ENCODE peak calls at places on chromosomes 13 and 19, in six cellular contexts. One of them, this sample, is unnamed.

GRCh38 chr13:94120878-94121277 is 358.6 kb downstream of the DCT start:
- DNase-seq in K562: no peak
- DNase-seq in HCT116: no peak
- DNase-seq in HepG2: no peak
- DNase-seq in H1: no peak
- DNase-seq in WTC11: no peak
- DNase-seq in this sample: peak; percentile 18

GRCh38 chr13:74891610-74892009 is 590.4 kb downstream of the TBC1D4 start:
- DNase-seq in HepG2: no peak
- DNase-seq in K562: no peak
- DNase-seq in WTC11: no peak
- DNase-seq in HCT116: no peak
- DNase-seq in H1: no peak
- DNase-seq in this sample: no peak

GRCh38 chr13:26785845-26786630 is 25.5 kb upstream of the GPR12 start:
- DNase-seq in K562: no peak
- DNase-seq in HCT116: no peak
- DNase-seq in H1: no peak
- DNase-seq in WTC11: peak; percentile 41
- DNase-seq in HepG2: no peak
- DNase-seq in this sample: no peak

GRCh38 chr19:39352549-39353285 is 10.5 kb downstream of the SAMD4B start:
- DNase-seq in WTC11: no peak
- DNase-seq in K562: no peak
- DNase-seq in HCT116: no peak
- DNase-seq in H1: no peak
- DNase-seq in HepG2: no peak
- DNase-seq in this sample: no peak

GRCh38 chr19:9958451-9958850 is 22.1 kb upstream of the OLFM2 start:
- DNase-seq in WTC11: no peak
- DNase-seq in H1: no peak
- DNase-seq in HCT116: no peak
- DNase-seq in HepG2: no peak
- DNase-seq in K562: no peak
- DNase-seq in this sample: no peak

GRCh38 chr19:16205205-16206045 is 7.7 kb downstream of the AP1M1 start:
- DNase-seq in HepG2: peak; percentile 24
- DNase-seq in K562: no peak
- DNase-seq in WTC11: peak; percentile 5
- DNase-seq in H1: no peak
- DNase-seq in HCT116: no peak
- DNase-seq in this sample: no peak

GRCh38 chr13:76812206-76812882 is 73.9 kb downstream of the KCTD12 start:
- DNase-seq in HCT116: no peak
- DNase-seq in WTC11: no peak
- DNase-seq in H1: no peak
- DNase-seq in HepG2: no peak
- DNase-seq in K562: no peak
- DNase-seq in this sample: no peak

GRCh38 chr13:98741741-98742435 is 10.6 kb downstream of the SLC15A1 start:
- DNase-seq in HepG2: no peak
- DNase-seq in WTC11: no peak
- DNase-seq in HCT116: no peak
- DNase-seq in K562: no peak
- DNase-seq in H1: no peak
- DNase-seq in this sample: no peak

DNA sequence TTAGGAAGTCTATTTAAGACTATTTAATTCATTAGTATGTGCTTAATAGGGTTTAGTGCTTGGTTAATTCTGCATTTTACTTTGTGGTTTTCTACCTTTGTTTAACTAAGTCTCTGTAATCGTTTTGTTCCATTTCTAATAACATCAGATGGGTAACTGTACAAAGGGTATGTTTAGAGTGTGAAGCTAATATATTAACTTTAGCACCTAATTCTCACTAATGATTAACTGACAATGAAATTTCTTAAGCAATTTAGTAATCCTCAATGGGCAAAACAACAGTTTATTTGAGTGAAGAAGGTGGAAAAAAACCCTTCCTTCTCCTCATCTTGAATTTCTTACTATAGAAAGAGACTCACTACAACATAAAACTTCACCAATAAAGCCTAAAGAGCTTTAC is 448.1 kb upstream of the MIR17HG start:
- DNase-seq in H1: no peak
- DNase-seq in HepG2: no peak
- DNase-seq in WTC11: no peak
- DNase-seq in HCT116: no peak
- DNase-seq in K562: no peak
- DNase-seq in this sample: no peak
- TF ChIP-seq SP1 in H1: no peak
- TF ChIP-seq SP1 in HepG2: no peak
- TF ChIP-seq SP1 in WTC11: no peak
- TF ChIP-seq SP1 in HCT116: no peak
- TF ChIP-seq SP1 in K562: no peak
- TF ChIP-seq SP1 in this sample: no peak

GRCh38 chr19:3821156-3821555 is 35.0 kb upstream of the MATK start:
- DNase-seq in K562: no peak
- DNase-seq in WTC11: no peak
- DNase-seq in HCT116: no peak
- DNase-seq in HepG2: no peak
- DNase-seq in H1: no peak
- DNase-seq in this sample: no peak
- TF ChIP-seq SP1 in K562: no peak
- TF ChIP-seq SP1 in WTC11: no peak
- TF ChIP-seq SP1 in HCT116: no peak
- TF ChIP-seq SP1 in HepG2: no peak
- TF ChIP-seq SP1 in H1: no peak
- TF ChIP-seq SP1 in this sample: no peak

DNA sequence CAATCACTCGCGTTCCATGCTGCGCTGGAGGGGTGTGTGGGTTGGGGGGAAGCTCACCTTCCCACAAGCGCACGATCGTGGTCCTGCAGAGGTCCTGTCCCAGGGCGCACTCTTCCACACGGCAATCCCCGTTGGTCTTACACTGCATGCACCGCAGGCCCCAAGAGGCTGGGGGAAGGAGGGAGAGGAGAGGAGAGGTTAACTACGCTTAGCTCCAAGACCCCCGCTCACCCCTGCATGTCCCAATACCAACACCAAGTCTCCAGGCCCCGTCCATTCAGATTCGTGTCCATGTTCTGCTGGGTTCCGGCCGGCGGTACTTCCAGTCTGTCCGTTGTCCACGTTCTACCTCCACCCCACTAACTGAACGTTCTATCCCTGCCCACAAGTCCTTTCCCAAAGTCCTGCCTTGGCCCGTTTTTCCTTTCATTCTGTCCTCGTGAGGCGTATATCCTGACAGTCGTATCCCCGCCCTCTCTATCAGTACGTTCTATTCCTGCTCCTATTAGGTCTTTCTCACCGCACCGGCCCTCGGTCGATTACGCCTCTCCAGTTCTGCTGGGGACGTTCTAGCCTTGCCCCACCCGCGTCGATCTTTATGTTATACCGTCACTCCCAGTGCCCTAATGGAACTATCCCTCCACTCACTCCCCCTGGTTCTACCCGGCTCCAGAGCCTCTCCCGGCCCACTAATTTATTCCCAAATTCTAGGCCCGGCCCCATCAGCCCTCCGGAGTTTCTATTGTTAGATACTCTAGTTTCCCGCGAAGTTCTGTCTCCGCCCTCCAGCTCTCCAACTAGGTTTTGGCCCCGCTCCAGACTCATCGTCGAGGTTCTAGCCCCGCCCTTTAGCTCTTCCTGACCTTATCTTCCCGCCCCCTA is 2.2 kb downstream of the PLAUR start:
- DNase-seq in K562: peak; percentile 59
- DNase-seq in WTC11: peak; percentile 17
- DNase-seq in H1: no peak
- DNase-seq in HCT116: no peak
- DNase-seq in HepG2: no peak
- DNase-seq in this sample: no peak
- TF ChIP-seq SP1 in K562: peak; percentile 21
- TF ChIP-seq SP1 in WTC11: no peak
- TF ChIP-seq SP1 in H1: peak; percentile 53
- TF ChIP-seq SP1 in HCT116: no peak
- TF ChIP-seq SP1 in HepG2: no peak
- TF ChIP-seq SP1 in this sample: no peak

GRCh38 chr19:18804643-18805042 is 13.5 kb upstream of the COMP start:
- DNase-seq in HCT116: no peak
- DNase-seq in WTC11: no peak
- DNase-seq in HepG2: no peak
- DNase-seq in H1: no peak
- DNase-seq in K562: no peak
- DNase-seq in this sample: no peak

GRCh38 chr19:18804139-18804601 is 13.1 kb upstream of the COMP start:
- DNase-seq in WTC11: no peak
- DNase-seq in K562: no peak
- DNase-seq in HCT116: no peak
- DNase-seq in HepG2: no peak
- DNase-seq in H1: no peak
- DNase-seq in this sample: no peak

GRCh38 chr19:18814063-18814462 is 17.7 kb upstream of the UPF1 start:
- DNase-seq in WTC11: no peak
- DNase-seq in HCT116: no peak
- DNase-seq in HepG2: no peak
- DNase-seq in H1: no peak
- DNase-seq in K562: no peak
- DNase-seq in this sample: no peak

GRCh38 chr19:18807861-18808331 is 16.8 kb upstream of the COMP start:
- DNase-seq in HCT116: no peak
- DNase-seq in HepG2: no peak
- DNase-seq in H1: no peak
- DNase-seq in K562: no peak
- DNase-seq in WTC11: no peak
- DNase-seq in this sample: no peak

GRCh38 chr19:18809149-18809978 is 18.3 kb upstream of the COMP start:
- DNase-seq in K562: no peak
- DNase-seq in WTC11: no peak
- DNase-seq in HepG2: no peak
- DNase-seq in HCT116: no peak
- DNase-seq in H1: no peak
- DNase-seq in this sample: no peak
- TF ChIP-seq SP1 in K562: no peak
- TF ChIP-seq SP1 in WTC11: no peak
- TF ChIP-seq SP1 in HepG2: no peak
- TF ChIP-seq SP1 in HCT116: no peak
- TF ChIP-seq SP1 in H1: no peak
- TF ChIP-seq SP1 in this sample: no peak

DNA sequence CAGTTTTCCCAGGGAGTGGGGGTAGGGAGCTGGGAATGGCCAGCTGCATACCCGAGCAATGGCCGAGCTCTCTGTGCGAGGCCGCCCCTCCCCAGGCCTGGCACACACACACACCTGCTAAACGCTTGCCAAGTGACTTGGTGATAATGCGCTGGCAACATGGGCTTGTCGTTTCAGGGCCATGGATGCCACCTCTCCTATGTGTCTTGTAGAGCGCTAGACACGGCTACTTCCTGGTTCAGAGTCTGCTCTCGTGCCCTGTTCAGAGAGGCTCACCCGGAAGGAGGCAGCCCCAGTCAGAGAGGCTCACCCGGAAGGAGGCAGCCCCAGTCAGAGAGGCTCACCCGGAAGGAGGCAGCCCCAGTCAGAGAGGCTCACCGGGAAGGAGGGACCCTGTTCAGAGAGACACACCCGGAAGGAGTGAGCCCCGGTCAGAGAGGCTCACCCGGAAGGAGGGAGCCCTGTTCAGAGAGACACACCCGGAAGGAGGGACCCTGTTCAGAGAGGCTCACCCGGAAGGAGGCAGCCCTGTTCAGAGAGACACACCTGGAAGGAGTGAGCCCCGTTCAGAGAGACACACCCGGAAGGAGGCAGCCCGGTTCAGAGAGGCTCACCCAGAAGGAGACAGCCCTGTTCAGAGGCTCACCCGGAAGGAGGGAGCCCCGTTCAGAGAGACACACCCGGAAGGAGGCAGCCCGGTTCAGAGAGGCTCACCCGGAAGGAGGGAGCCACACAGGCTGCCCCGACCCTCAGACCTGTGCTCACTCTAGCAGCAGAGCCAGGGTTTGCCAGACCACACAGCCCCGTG is 4.2 kb downstream of the ADPRHL1 start:
- DNase-seq in HepG2: peak; percentile 91
- DNase-seq in H1: no peak
- DNase-seq in WTC11: no peak
- DNase-seq in K562: peak; percentile 74
- DNase-seq in HCT116: peak; percentile 96
- DNase-seq in this sample: peak; percentile 61
- TF ChIP-seq SP1 in HepG2: no peak
- TF ChIP-seq SP1 in H1: no peak
- TF ChIP-seq SP1 in WTC11: no peak
- TF ChIP-seq SP1 in K562: peak; percentile 77
- TF ChIP-seq SP1 in HCT116: no peak
- TF ChIP-seq SP1 in this sample: no peak

GRCh38 chr19:5333581-5334365 is 6.8 kb downstream of the PTPRS start:
- DNase-seq in HCT116: no peak
- DNase-seq in WTC11: no peak
- DNase-seq in H1: no peak
- DNase-seq in HepG2: no peak
- DNase-seq in K562: peak; percentile 43
- DNase-seq in this sample: no peak

GRCh38 chr19:5334366-5334739 is 6.3 kb downstream of the PTPRS start:
- DNase-seq in WTC11: no peak
- DNase-seq in H1: no peak
- DNase-seq in K562: no peak
- DNase-seq in HCT116: no peak
- DNase-seq in HepG2: no peak
- DNase-seq in this sample: no peak

GRCh38 chr19:5330307-5330720 is 10.3 kb downstream of the PTPRS start:
- DNase-seq in K562: no peak
- DNase-seq in HCT116: no peak
- DNase-seq in H1: no peak
- DNase-seq in HepG2: no peak
- DNase-seq in WTC11: no peak
- DNase-seq in this sample: no peak

GRCh38 chr19:5332501-5332900 is 8.1 kb downstream of the PTPRS start:
- DNase-seq in K562: no peak
- DNase-seq in WTC11: no peak
- DNase-seq in HCT116: no peak
- DNase-seq in HepG2: no peak
- DNase-seq in H1: no peak
- DNase-seq in this sample: no peak

GRCh38 chr19:5331790-5332189 is 8.8 kb downstream of the PTPRS start:
- DNase-seq in WTC11: no peak
- DNase-seq in HCT116: no peak
- DNase-seq in H1: no peak
- DNase-seq in HepG2: no peak
- DNase-seq in K562: no peak
- DNase-seq in this sample: no peak
- TF ChIP-seq SP1 in WTC11: no peak
- TF ChIP-seq SP1 in HCT116: no peak
- TF ChIP-seq SP1 in H1: no peak
- TF ChIP-seq SP1 in HepG2: no peak
- TF ChIP-seq SP1 in K562: no peak
- TF ChIP-seq SP1 in this sample: no peak